ENCODE peak calls at places on chromosome 14, in ten cellular contexts. M is thoracic aorta; P is NCI-H1436 treated with DMSO at 0.1 percent for 48 hours; X is CD8-positive, alpha-beta memory T cell; B is stimulated activated naive CD4-positive, alpha-beta T cell; C is psoas muscle; T is WTC11; Q is HFFc6; G is ureter; U is ACHN. H is an unnamed sample.

GRCh38 chr14:76261371-76261811 is 109.7 kb downstream of the GPATCH2L start:
- DNase-seq in M (no peak), P (no peak), X (no peak), B (no peak), C (no peak), T (no peak), Q (no peak), G (no peak), U (no peak), H (no peak)

GRCh38 chr14:55556929-55557623 is 22.9 kb upstream of the KTN1 start:
- DNase-seq in M (no peak), P (no peak), X (no peak), B (no peak), C (peak), T (no peak), Q (peak), G (peak), U (peak), H (no peak)

GRCh38 chr14:103819503-103820307 is 27.7 kb downstream of the PPP1R13B start:
- DNase-seq in M (no peak), P (peak), X (no peak), B (no peak), C (peak), T (peak), Q (no peak), G (peak), U (peak), H (no peak)

GRCh38 chr14:95870772-95871171 is 5.9 kb upstream of the TUNAR start:
- DNase-seq in M (no peak), P (no peak), X (no peak), B (no peak), C (no peak), T (no peak), Q (no peak), G (no peak), U (no peak), H (no peak)

GRCh38 chr14:62126885-62127478 is 364.8 kb downstream of the SNAPC1 start:
- DNase-seq in M (no peak), P (peak), X (peak), B (no peak), C (no peak), T (no peak), Q (peak), G (no peak), U (peak), H (peak)

GRCh38 chr14:73234586-73235394 is 2.5 kb upstream of the PAPLN start:
- DNase-seq in M (no peak), P (no peak), X (no peak), B (no peak), C (no peak), T (no peak), Q (no peak), G (no peak), U (no peak), H (no peak)

GRCh38 chr14:66206554-66206953 is 279.6 kb upstream of the CCDC196 start:
- DNase-seq in M (no peak), P (no peak), X (no peak), B (no peak), C (no peak), T (no peak), Q (no peak), G (no peak), U (no peak), H (no peak)

GRCh38 chr14:70828188-70828587 is 18.9 kb upstream of the MAP3K9 start:
- DNase-seq in M (no peak), P (no peak), X (no peak), B (no peak), C (no peak), T (no peak), Q (no peak), G (no peak), U (no peak), H (no peak)

GRCh38 chr14:88934231-88934898 is 109.9 kb downstream of the TTC8 start:
- DNase-seq in M (no peak), P (no peak), X (no peak), B (no peak), C (no peak), T (no peak), Q (peak), G (no peak), U (no peak), H (no peak)

GRCh38 chr14:93269341-93270068 is 62.4 kb downstream of the UBR7 start:
- DNase-seq in M (no peak), P (no peak), X (no peak), B (no peak), C (no peak), T (no peak), Q (peak), G (no peak), U (peak), H (no peak)

GRCh38 chr14:45261209-45261608 is 8.2 kb upstream of the MIS18BP1 start:
- DNase-seq in M (no peak), P (no peak), X (no peak), B (no peak), C (no peak), T (no peak), Q (peak), G (no peak), U (no peak), H (no peak)

GRCh38 chr14:46381674-46382073 is 269.9 kb downstream of the RPL10L start:
- DNase-seq in M (no peak), P (no peak), X (no peak), B (no peak), C (no peak), T (no peak), Q (no peak), G (no peak), U (no peak), H (no peak)

H was measured in immature natural killer cell.